ENCODE peak calls at places on chromosome X, in ten cellular contexts. U is RWPE1, G is BJ, W is cardiac muscle cell, C is gastrocnemius medialis, Y is nephron progenitor cell, F is astrocyte of the spinal cord, X is prostate gland, M is body of pancreas, Z is progenitor cell of endocrine pancreas. O is an unnamed sample.

GRCh38 chrX:152343306-152343705 is 107.8 kb downstream of the GABRA3 start:
- DNase-seq in Z (no peak), X (no peak), U (peak; percentile 3), W (no peak), F (no peak), C (no peak), M (no peak), G (no peak), Y (no peak), O (no peak)

GRCh38 chrX:5236096-5236495 is 992.6 kb downstream of the NLGN4X start:
- DNase-seq in U (no peak), Z (peak; percentile 10), G (no peak), W (no peak), X (no peak), M (no peak), C (no peak), Y (no peak), F (no peak), O (no peak)

GRCh38 chrX:101417981-101418841 is 10.2 kb downstream of the HNRNPH2 start:
- DNase-seq in Y (peak; percentile 78), G (no peak), C (peak; percentile 40), U (no peak), Z (peak; percentile 25), W (peak; percentile 48), M (peak; percentile 57), F (peak; percentile 49), X (peak; percentile 22), O (no peak)

GRCh38 chrX:15948318-15948660 is 93.7 kb upstream of the AP1S2 start:
- DNase-seq in M (no peak), X (no peak), Y (no peak), U (no peak), F (no peak), W (no peak), C (no peak), G (no peak), Z (no peak), O (no peak)

GRCh38 chrX:56564182-56564885 is 907 bp downstream of the UBQLN2 start:
- DNase-seq in C (peak; percentile 51), U (peak; percentile 26), W (peak; percentile 16), F (peak; percentile 39), G (no peak), X (peak; percentile 3), M (no peak), Y (peak; percentile 5), Z (no peak), O (no peak)

GRCh38 chrX:130771230-130771629 is 131.8 kb downstream of the ENOX2 start:
- DNase-seq in Y (no peak), G (no peak), U (no peak), C (no peak), M (no peak), X (no peak), Z (no peak), W (no peak), F (no peak), O (no peak)

GRCh38 chrX:75746891-75747639 is 38.0 kb downstream of the MAGEE2 start:
- DNase-seq in Z (peak; percentile 14), G (no peak), X (peak; percentile 8), U (peak; percentile 3), M (peak; percentile 35), C (no peak), F (peak; percentile 0), Y (peak; percentile 53), W (peak; percentile 24), O (no peak)

GRCh38 chrX:63350551-63350950 is 581 bp downstream of the SPIN4 start:
- DNase-seq in Y (peak; percentile 11), Z (no peak), G (no peak), M (peak; percentile 25), W (peak; percentile 5), X (peak; percentile 8), C (no peak), U (peak; percentile 29), F (no peak), O (no peak)

GRCh38 chrX:37314526-37314925 is 34.6 kb upstream of the PRRG1 start:
- DNase-seq in G (peak; percentile 27), U (no peak), F (peak; percentile 31), M (no peak), W (peak; percentile 87), C (no peak), Y (no peak), X (no peak), Z (no peak), O (no peak)

GRCh38 chrX:133792198-133792953 is 193.0 kb downstream of the GPC3 start:
- DNase-seq in C (peak; percentile 19), U (peak; percentile 54), X (peak; percentile 33), W (peak; percentile 80), M (peak; percentile 73), Z (peak; percentile 63), Y (peak; percentile 80), F (peak; percentile 74), G (no peak), O (peak; percentile 82)

GRCh38 chrX:3609800-3610199 is 103.6 kb downstream of the PRKX start:
- DNase-seq in Y (no peak), X (no peak), U (no peak), Z (no peak), F (peak; percentile 81), C (no peak), W (peak; percentile 48), G (peak; percentile 75), M (no peak), O (no peak)

GRCh38 chrX:108000751-108001150 is 18.6 kb upstream of the TEX13B start:
- DNase-seq in F (no peak), M (no peak), G (no peak), W (no peak), X (peak; percentile 41), U (peak; percentile 18), Z (no peak), Y (no peak), C (peak; percentile 69), O (no peak)

GRCh38 chrX:2351321-2351720 is 149.5 kb downstream of the DHRSX start:
- DNase-seq in G (peak; percentile 61), X (no peak), C (peak; percentile 83), Z (no peak), W (peak; percentile 59), F (peak; percentile 73), Y (no peak), M (no peak), U (no peak), O (no peak)

GRCh38 chrX:125646195-125646594 is 326.5 kb downstream of the TEX13C start:
- DNase-seq in M (no peak), G (no peak), U (no peak), Y (no peak), W (no peak), C (no peak), Z (no peak), X (no peak), F (no peak), O (no peak)

GRCh38 chrX:49853661-49854060 is 24.6 kb downstream of the PAGE4 start:
- DNase-seq in W (no peak), U (no peak), Y (no peak), G (no peak), M (no peak), X (no peak), F (no peak), C (no peak), Z (no peak), O (no peak)

GRCh38 chrX:40095588-40096394 is 2.0 kb downstream of the BCOR start:
- DNase-seq in F (no peak), U (no peak), W (peak; percentile 45), Y (no peak), X (peak; percentile 7), M (no peak), C (no peak), Z (no peak), G (no peak), O (no peak)

GRCh38 chrX:23855569-23855968 is 52.2 kb downstream of the APOO start:
- DNase-seq in Y (no peak), Z (no peak), G (no peak), M (no peak), C (no peak), W (peak; percentile 49), F (no peak), X (no peak), U (no peak), O (no peak)

GRCh38 chrX:149829751-149830191 is 48.0 kb downstream of the MAGEA9 start:
- DNase-seq in F (peak; percentile 71), Z (no peak), W (peak; percentile 33), C (no peak), G (no peak), Y (no peak), X (no peak), M (no peak), U (peak; percentile 6), O (no peak)

GRCh38 chrX:46642145-46642544 is 68.6 kb downstream of the CHST7 start:
- DNase-seq in X (no peak), G (no peak), W (peak; percentile 62), F (peak; percentile 12), C (no peak), M (no peak), U (peak; percentile 15), Y (no peak), Z (no peak), O (no peak)
- TF ChIP-seq CTCF in X (peak; percentile 31), G (peak; percentile 40), W (peak; percentile 38), F (peak; percentile 18), C (peak; percentile 38), M (no peak), U (peak; percentile 24), Y (no peak), Z (peak; percentile 31), O (peak; percentile 41)

DNA sequence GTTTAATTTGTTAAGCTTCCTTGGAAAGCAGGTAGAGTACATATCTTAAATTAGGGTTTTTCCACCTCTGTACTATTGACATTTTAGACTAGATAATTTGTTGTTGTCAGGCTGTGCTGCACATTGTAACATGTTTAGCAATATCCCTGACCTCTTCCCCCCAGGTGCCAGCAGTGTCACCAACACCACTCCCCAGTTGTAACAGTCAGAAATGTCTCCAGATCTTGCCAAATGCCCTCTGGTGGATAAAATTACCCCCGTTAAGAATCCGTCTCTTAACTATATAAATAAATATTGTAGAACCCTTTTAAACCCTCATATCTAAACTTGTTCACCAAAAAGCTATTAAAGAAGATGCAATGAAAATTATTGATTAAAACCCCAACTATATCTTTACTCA is 161.5 kb downstream of the ARHGAP6 start:
- DNase-seq in X (no peak), U (no peak), M (no peak), C (no peak), G (no peak), Z (no peak), Y (no peak), F (no peak), W (no peak), O (no peak)
- TF ChIP-seq CTCF in X (no peak), U (no peak), M (no peak), C (no peak), G (no peak), Z (no peak), Y (no peak), F (no peak), W (no peak), O (no peak)

DNA sequence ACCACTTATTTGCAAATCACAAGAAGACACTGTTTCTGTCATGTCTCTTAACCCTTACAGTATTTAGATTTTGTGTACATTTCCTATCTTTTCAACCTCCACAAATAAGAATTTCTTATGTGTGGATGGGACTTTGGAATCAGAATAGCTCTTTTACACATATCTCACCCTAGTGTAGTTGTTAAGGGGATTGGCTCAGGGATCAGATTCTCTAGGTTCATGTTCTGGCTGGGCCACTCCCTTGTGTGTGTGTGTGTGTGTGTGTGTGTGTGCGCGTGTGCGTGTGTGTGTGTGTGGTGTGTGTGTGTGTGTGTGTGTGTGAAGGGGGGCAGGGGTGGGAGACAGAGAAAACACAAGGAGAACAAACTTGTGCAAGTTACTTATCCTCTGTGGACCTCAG is 113.7 kb downstream of the TMEM164 start:
- DNase-seq in X (no peak), Z (no peak), W (no peak), C (no peak), U (no peak), G (no peak), F (no peak), M (no peak), Y (no peak), O (no peak)
- TF ChIP-seq CTCF in X (no peak), Z (no peak), W (no peak), C (no peak), U (no peak), G (no peak), F (no peak), M (no peak), Y (no peak), O (no peak)

GRCh38 chrX:70664726-70665125 is 220.1 kb downstream of the DLG3 start:
- DNase-seq in C (no peak), W (peak; percentile 40), Z (no peak), X (no peak), G (no peak), F (peak; percentile 36), Y (no peak), M (peak; percentile 9), U (peak; percentile 2), O (no peak)
- TF ChIP-seq CTCF in C (no peak), W (peak; percentile 27), Z (peak; percentile 54), X (no peak), G (peak; percentile 32), F (peak; percentile 34), Y (peak; percentile 20), M (peak; percentile 24), U (peak; percentile 12), O (peak; percentile 60)